ENCODE peak calls at places on chromosomes 2 and 18, in eight cellular contexts. D, Y, C, G, W, R, B and M are unnamed samples.

GRCh38 chr2:129877795-129878775 is 101.4 kb upstream of the RAB6C start:
- DNase-seq in D (no peak), Y (peak; percentile 91), C (no peak), G (no peak), W (no peak), R (peak; percentile 4), B (peak; percentile 64), M (peak; percentile 16)

GRCh38 chr2:241724975-241725870 is 9.2 kb upstream of the D2HGDH start:
- DNase-seq in D (no peak), Y (no peak), C (no peak), G (no peak), W (no peak), R (no peak), B (no peak), M (no peak)

GRCh38 chr2:65043001-65043400 is 13.2 kb upstream of the CEP68 start:
- DNase-seq in D (no peak), Y (no peak), C (no peak), G (no peak), W (no peak), R (no peak), B (no peak), M (no peak)

GRCh38 chr2:241841181-241842066 is 17.3 kb downstream of the PDCD1 start:
- DNase-seq in D (no peak), Y (no peak), C (no peak), G (no peak), W (no peak), R (no peak), B (no peak), M (no peak)

GRCh38 chr2:110146183-110146944 is 30.7 kb upstream of the MALL start:
- DNase-seq in D (no peak), Y (no peak), C (no peak), G (no peak), W (no peak), R (no peak), B (no peak), M (no peak)

GRCh38 chr18:13491138-13491537 is 235.2 kb downstream of the FAM210A start:
- DNase-seq in D (no peak), Y (no peak), C (no peak), G (no peak), W (no peak), R (no peak), B (no peak), M (no peak)

GRCh38 chr2:149049142-149049541 is 10.6 kb downstream of the LYPD6B start:
- DNase-seq in D (no peak), Y (peak; percentile 78), C (no peak), G (no peak), W (no peak), R (no peak), B (no peak), M (no peak)

GRCh38 chr18:55546873-55547704 is 40.9 kb downstream of the TCF4 start:
- DNase-seq in D (peak; percentile 40), Y (no peak), C (no peak), G (no peak), W (no peak), R (peak; percentile 19), B (no peak), M (peak; percentile 70)

GRCh38 chr2:96505231-96505889 is at the start of gene NEURL3:
- DNase-seq in D (peak; percentile 22), Y (peak; percentile 91), C (no peak), G (peak; percentile 55), W (no peak), R (peak; percentile 32), B (peak; percentile 34), M (peak; percentile 71)

GRCh38 chr2:166417669-166418068 is 41.9 kb upstream of the SCN9A start:
- DNase-seq in D (no peak), Y (no peak), C (no peak), G (no peak), W (no peak), R (no peak), B (no peak), M (peak; percentile 79)

GRCh38 chr2:137913169-137913568 is 51.1 kb upstream of the HNMT start:
- DNase-seq in D (no peak), Y (no peak), C (no peak), G (no peak), W (no peak), R (no peak), B (no peak), M (no peak)

DNA sequence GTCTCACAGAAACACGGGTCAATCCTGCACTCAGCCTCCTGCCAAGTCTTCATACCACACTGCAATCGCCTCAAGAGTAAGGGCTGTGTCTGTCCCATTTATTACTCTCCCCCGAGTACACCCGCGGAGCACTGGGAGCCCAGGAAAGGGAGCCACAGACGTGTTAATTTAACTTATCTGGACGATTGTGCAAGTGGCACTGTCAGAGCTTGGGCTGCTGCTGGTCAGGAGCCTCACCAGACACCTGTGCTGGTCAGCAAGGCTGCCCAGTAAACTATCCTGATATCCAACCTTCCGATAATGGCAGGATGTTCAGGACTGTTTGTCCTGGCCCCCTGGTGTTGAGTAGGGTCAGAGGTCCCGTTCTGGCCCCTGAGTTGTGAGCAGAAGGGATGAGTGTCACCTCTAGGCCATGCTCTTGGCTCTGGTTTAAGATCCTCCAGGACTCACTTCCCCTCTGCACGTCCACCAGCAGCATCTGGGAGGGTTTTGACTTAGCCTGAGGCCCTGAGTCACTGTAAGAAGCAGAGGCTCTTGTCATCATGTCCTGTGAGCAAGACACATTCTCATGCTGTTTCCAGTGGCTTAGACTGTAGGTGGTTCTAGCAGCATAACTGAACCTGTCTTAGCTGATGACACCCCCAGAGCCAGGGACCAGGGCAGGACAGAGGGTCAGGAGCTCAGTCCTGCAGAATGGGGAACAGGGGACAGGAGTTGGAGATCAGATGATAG is 82.5 kb upstream of the ARL4C start:
- DNase-seq in D (no peak), Y (no peak), C (no peak), G (no peak), W (no peak), R (no peak), B (no peak), M (peak; percentile 65)
- TF ChIP-seq CTCF in D (no peak), Y (no peak), C (no peak), G (no peak), W (no peak), R (no peak), B (no peak), M (no peak)

GRCh38 chr2:118940486-118941120 is 1.4 kb upstream of the MARCO start:
- DNase-seq in D (no peak), Y (no peak), C (no peak), G (no peak), W (no peak), R (no peak), B (peak; percentile 52), M (no peak)

GRCh38 chr2:118936936-118937335 is 5.1 kb upstream of the MARCO start:
- DNase-seq in D (no peak), Y (no peak), C (no peak), G (no peak), W (no peak), R (no peak), B (no peak), M (no peak)

GRCh38 chr2:118940008-118940407 is 2.0 kb upstream of the MARCO start:
- DNase-seq in D (no peak), Y (no peak), C (no peak), G (no peak), W (no peak), R (no peak), B (no peak), M (no peak)

GRCh38 chr2:118936286-118936685 is 5.7 kb upstream of the MARCO start:
- DNase-seq in D (no peak), Y (no peak), C (no peak), G (no peak), W (no peak), R (no peak), B (no peak), M (no peak)

GRCh38 chr2:118937817-118938216 is 4.2 kb upstream of the MARCO start:
- DNase-seq in D (no peak), Y (no peak), C (no peak), G (no peak), W (no peak), R (no peak), B (no peak), M (no peak)
- H3K4me3 ChIP-seq in D (no peak overlapping the region), Y (no peak overlapping the region), C (no peak overlapping the region), G (no peak overlapping the region), W (no peak overlapping the region), R (no peak overlapping the region), B (no peak overlapping the region), M (no peak overlapping the region)

GRCh38 chr2:55581435-55581834 is 36.0 kb downstream of the PPP4R3B start:
- DNase-seq in D (no peak), Y (no peak), C (no peak), G (no peak), W (peak; percentile 8), R (no peak), B (no peak), M (peak; percentile 13)
- TF ChIP-seq CTCF in D (no peak), Y (no peak), C (no peak), G (no peak), W (peak; percentile 41), R (peak; percentile 19), B (no peak), M (no peak)

GRCh38 chr2:198383392-198383791 is 579.0 kb downstream of the PLCL1 start:
- DNase-seq in D (no peak), Y (no peak), C (no peak), G (no peak), W (no peak), R (no peak), B (no peak), M (no peak)
- H3K4me3 ChIP-seq in D (no peak overlapping the region), Y (no peak overlapping the region), C (no peak overlapping the region), G (no peak overlapping the region), W (no peak overlapping the region), R (no peak overlapping the region), B (no peak overlapping the region), M (no peak overlapping the region)

DNA sequence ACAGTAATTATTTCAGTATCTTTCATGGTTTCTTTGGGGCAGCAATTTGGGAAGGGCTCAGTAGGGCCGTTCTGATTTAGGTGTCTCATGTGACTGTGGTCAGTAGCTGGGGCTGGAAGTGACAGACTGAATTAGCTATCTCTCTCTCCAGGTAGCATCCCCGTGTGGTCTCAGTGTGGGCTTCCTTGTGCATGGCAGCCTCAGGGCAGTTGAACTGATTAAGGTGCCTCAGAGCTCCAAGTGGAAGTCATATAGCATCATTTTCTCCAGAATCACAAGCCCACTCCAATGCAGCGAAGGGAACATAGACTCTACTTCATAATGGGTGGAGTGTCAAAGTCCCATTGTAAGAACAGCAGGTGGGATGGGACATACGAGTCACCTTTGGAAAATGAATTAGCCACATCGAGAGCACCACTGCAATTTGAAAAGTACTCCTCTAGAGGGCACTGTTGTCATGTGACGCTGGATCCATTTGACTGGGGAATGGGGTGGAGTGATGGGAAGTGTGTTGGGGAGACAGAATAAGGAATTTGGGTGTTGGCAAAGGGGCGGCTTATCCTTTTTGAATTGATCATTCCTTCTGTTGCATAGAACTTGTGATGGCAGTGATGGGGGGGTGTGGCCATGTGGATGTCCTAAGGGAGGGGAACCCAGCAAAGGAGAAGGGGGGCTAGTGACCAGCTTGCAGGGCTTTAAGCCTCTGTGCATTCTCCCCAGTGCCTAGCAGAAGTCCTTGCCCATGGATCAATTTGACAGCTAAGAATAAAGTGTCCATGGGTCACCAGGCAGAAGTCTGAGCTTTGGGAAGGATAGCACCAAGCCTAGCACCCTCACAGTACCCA is 39.3 kb upstream of the FAM136A start:
- DNase-seq in D (no peak), Y (no peak), C (no peak), G (peak; percentile 15), W (peak; percentile 11), R (peak; percentile 21), B (no peak), M (peak; percentile 51)
- TF ChIP-seq CTCF in D (peak; percentile 82), Y (peak; percentile 69), C (peak; percentile 94), G (peak; percentile 79), W (peak; percentile 70), R (peak; percentile 76), B (peak; percentile 55), M (peak; percentile 76)

GRCh38 chr18:34659579-34660517 is 50.2 kb upstream of the DTNA start:
- DNase-seq in D (peak; percentile 83), Y (no peak), C (no peak), G (peak; percentile 15), W (peak; percentile 64), R (peak; percentile 90), B (peak; percentile 87), M (peak; percentile 98)
- H3K4me3 ChIP-seq in D (no peak overlapping the region), Y (no peak overlapping the region), C (no peak overlapping the region), G (no peak overlapping the region), W (no peak overlapping the region), R (no peak overlapping the region), B (peak overlapping the region; percentile 45), M (no peak overlapping the region)